ENCODE peak calls at places on chromosome 22, in seven cellular contexts. S is ovary, X is lower leg skin, D is stomach, I is IMR-90, N is BJ, H is fibroblast of pulmonary artery. R is an unnamed sample.

GRCh38 chr22:39524753-39525657 is 4.6 kb downstream of the ATF4 start:
- DNase-seq in S (peak; percentile 21), X (no peak), D (no peak), I (no peak), N (no peak), H (no peak), R (no peak)

GRCh38 chr22:39029227-39029626 is 8.3 kb downstream of the APOBEC3D start:
- DNase-seq in S (no peak), X (no peak), D (no peak), I (no peak), N (no peak), H (no peak), R (no peak)

GRCh38 chr22:31083923-31084810 is 3.0 kb downstream of the SMTN start:
- DNase-seq in S (peak; percentile 50), X (no peak), D (no peak), I (no peak), N (no peak), H (no peak), R (no peak)

GRCh38 chr22:39984750-39985149 is 10.0 kb upstream of the FAM83F start:
- DNase-seq in S (no peak), X (no peak), D (no peak), I (no peak), N (no peak), H (no peak), R (no peak)

GRCh38 chr22:23523746-23524145 is 56.3 kb downstream of the IGLL1 start:
- DNase-seq in S (no peak), X (no peak), D (no peak), I (no peak), N (no peak), H (no peak), R (no peak)

GRCh38 chr22:34804588-34804987 is 261.4 kb upstream of the ISX start:
- DNase-seq in S (no peak), X (no peak), D (no peak), I (no peak), N (no peak), H (no peak), R (no peak)

GRCh38 chr22:23370251-23370650 is 189.9 kb downstream of the BCR start:
- DNase-seq in S (no peak), X (peak; percentile 52), D (no peak), I (no peak), N (no peak), H (no peak), R (no peak)

GRCh38 chr22:44099696-44100095 is 75.6 kb downstream of the PARVB start:
- DNase-seq in S (no peak), X (peak; percentile 71), D (no peak), I (no peak), N (no peak), H (no peak), R (no peak)

GRCh38 chr22:46024136-46024840 is 47.3 kb upstream of the WNT7B start:
- DNase-seq in S (no peak), X (no peak), D (no peak), I (no peak), N (no peak), H (no peak), R (no peak)

GRCh38 chr22:47337161-47337621 is 574.7 kb downstream of the TBC1D22A start:
- DNase-seq in S (peak; percentile 34), X (peak; percentile 61), D (no peak), I (peak; percentile 87), N (peak; percentile 32), H (peak; percentile 92), R (peak; percentile 47)

GRCh38 chr22:40123387-40123786 is 54.3 kb upstream of the TNRC6B start:
- DNase-seq in S (no peak), X (no peak), D (no peak), I (no peak), N (no peak), H (peak; percentile 36), R (no peak)

GRCh38 chr22:42962295-42963230 is 52.4 kb downstream of the PACSIN2 start:
- DNase-seq in S (no peak), X (no peak), D (peak; percentile 40), I (peak; percentile 47), N (no peak), H (peak; percentile 61), R (no peak)

GRCh38 chr22:45587638-45588481 is 83.8 kb upstream of the ATXN10 start:
- DNase-seq in S (no peak), X (no peak), D (no peak), I (peak; percentile 83), N (no peak), H (no peak), R (peak; percentile 62)

GRCh38 chr22:35409783-35410662 is 10.1 kb downstream of the MCM5 start:
- DNase-seq in S (no peak), X (no peak), D (no peak), I (no peak), N (no peak), H (peak; percentile 31), R (no peak)

GRCh38 chr22:30368420-30368819 is 11.6 kb downstream of the CCDC157 start:
- DNase-seq in S (no peak), X (no peak), D (no peak), I (peak; percentile 5), N (no peak), H (no peak), R (no peak)

GRCh38 chr22:22928666-22929380 is 41.2 kb downstream of the IGLL5 start:
- DNase-seq in S (no peak), X (no peak), D (peak; percentile 38), I (peak; percentile 16), N (no peak), H (peak; percentile 33), R (peak; percentile 15)

GRCh38 chr22:23245799-23246136 is 65.5 kb downstream of the BCR start:
- DNase-seq in S (no peak), X (no peak), D (no peak), I (peak; percentile 21), N (no peak), H (no peak), R (no peak)

GRCh38 chr22:47328550-47329243 is 566.2 kb downstream of the TBC1D22A start:
- DNase-seq in S (peak; percentile 53), X (peak; percentile 56), D (no peak), I (peak; percentile 96), N (peak; percentile 84), H (peak; percentile 96), R (peak; percentile 97)

GRCh38 chr22:35424081-35424480 is 24.1 kb downstream of the MCM5 start:
- DNase-seq in S (no peak), X (no peak), D (no peak), I (no peak), N (no peak), H (no peak), R (no peak)

GRCh38 chr22:34943830-34944229 is 122.1 kb upstream of the ISX start:
- DNase-seq in S (no peak), X (no peak), D (no peak), I (no peak), N (no peak), H (no peak), R (no peak)

GRCh38 chr22:42366815-42367581 is 65.2 kb downstream of the NFAM1 start:
- DNase-seq in S (no peak), X (peak; percentile 90), D (peak; percentile 83), I (no peak), N (no peak), H (no peak), R (no peak)

GRCh38 chr22:38873469-38874411 is 1.7 kb upstream of the CBX6 start:
- DNase-seq in S (no peak), X (peak; percentile 79), D (peak; percentile 25), I (no peak), N (no peak), H (no peak), R (no peak)

GRCh38 chr22:48332438-48333322 is 1495.0 kb downstream of the BRD1 start:
- DNase-seq in S (no peak), X (no peak), D (no peak), I (no peak), N (no peak), H (no peak), R (no peak)

GRCh38 chr22:30717331-30717921 is 22.8 kb downstream of the OSBP2 start:
- DNase-seq in S (no peak), X (no peak), D (no peak), I (peak; percentile 90), N (peak; percentile 52), H (peak; percentile 78), R (peak; percentile 92)

GRCh38 chr22:36027579-36027959 is 1.1 kb downstream of the RBFOX2 start:
- DNase-seq in S (no peak), X (no peak), D (no peak), I (no peak), N (no peak), H (no peak), R (no peak)

GRCh38 chr22:35582861-35583670 is 34.1 kb downstream of the MB start:
- DNase-seq in S (peak; percentile 68), X (peak; percentile 90), D (peak; percentile 67), I (peak; percentile 65), N (no peak), H (peak; percentile 70), R (peak; percentile 58)

GRCh38 chr22:23820748-23821211 is 18.0 kb downstream of the DERL3 start:
- DNase-seq in S (no peak), X (no peak), D (no peak), I (no peak), N (no peak), H (no peak), R (no peak)

GRCh38 chr22:42932197-42932519 is 75.1 kb upstream of the ARFGAP3 start:
- DNase-seq in S (no peak), X (no peak), D (no peak), I (no peak), N (no peak), H (no peak), R (no peak)

GRCh38 chr22:46976598-46976997 is 214.1 kb downstream of the TBC1D22A start:
- DNase-seq in S (no peak), X (peak; percentile 25), D (no peak), I (no peak), N (no peak), H (no peak), R (no peak)

GRCh38 chr22:25060522-25061071 is 108.1 kb downstream of the KIAA1671 start:
- DNase-seq in S (no peak), X (no peak), D (no peak), I (no peak), N (no peak), H (no peak), R (no peak)
- H3K4me3 ChIP-seq in S (no peak overlapping the region), X (no peak overlapping the region), D (no peak overlapping the region), I (no peak overlapping the region), N (no peak overlapping the region), H (no peak overlapping the region), R (no peak overlapping the region)

GRCh38 chr22:49604732-49605302 is 222.9 kb downstream of the BRD1 start:
- DNase-seq in S (no peak), X (no peak), D (no peak), I (no peak), N (no peak), H (no peak), R (no peak)
- TF ChIP-seq CTCF in S (no peak), X (no peak), D (no peak), I (no peak), N (no peak), H (no peak), R (no peak)

DNA sequence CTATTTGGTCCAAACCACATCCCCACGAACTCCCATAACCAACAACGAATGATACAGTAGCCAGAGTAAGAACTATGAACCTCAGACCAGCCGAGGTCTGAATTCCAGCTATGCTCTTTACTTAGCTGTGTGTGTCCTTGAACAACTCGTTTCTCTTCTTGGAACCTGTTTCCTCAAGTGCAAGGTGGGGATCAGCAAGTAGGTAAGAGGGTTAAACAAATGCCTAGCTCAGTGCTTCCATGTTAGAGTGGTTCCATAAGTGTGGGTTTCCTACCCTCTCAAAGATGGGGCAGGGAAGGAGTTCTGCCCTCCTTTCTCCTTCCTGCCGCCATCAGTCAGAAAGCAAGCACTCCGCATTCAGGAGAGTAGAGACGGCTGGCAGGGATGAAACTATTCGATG is 283.4 kb upstream of the SYN3 start:
- DNase-seq in S (no peak), X (peak; percentile 26), D (no peak), I (no peak), N (no peak), H (no peak), R (no peak)
- H3K4me3 ChIP-seq in S (no peak overlapping the region), X (no peak overlapping the region), D (no peak overlapping the region), I (no peak overlapping the region), N (no peak overlapping the region), H (no peak overlapping the region), R (no peak overlapping the region)

GRCh38 chr22:27937453-27937852 is 18.4 kb upstream of the PITPNB start:
- DNase-seq in S (no peak), X (no peak), D (no peak), I (no peak), N (no peak), H (no peak), R (no peak)
- TF ChIP-seq CTCF in S (no peak), X (no peak), D (no peak), I (peak; percentile 19), N (peak; percentile 12), H (peak; percentile 28), R (peak; percentile 12)

R was measured in fibroblast of mammary gland.